ENCODE peak calls at places on chromosomes 5 and 9, in five cellular contexts. One of them, this sample, is unnamed.

GRCh38 chr9:84340535-84340934 is at the start of gene SLC28A3:
- DNase-seq in IMR-90: no peak
- DNase-seq in HCT116: no peak
- DNase-seq in WTC11: no peak
- DNase-seq in ovary: no peak
- DNase-seq in this sample: no peak

GRCh38 chr5:149017669-149018068 is 45.2 kb downstream of the SH3TC2 start:
- DNase-seq in IMR-90: no peak
- DNase-seq in HCT116: no peak
- DNase-seq in ovary: no peak
- DNase-seq in WTC11: no peak
- DNase-seq in this sample: no peak

GRCh38 chr5:158590936-158591863 is 508.5 kb downstream of the EBF1 start:
- DNase-seq in WTC11: peak
- DNase-seq in ovary: no peak
- DNase-seq in IMR-90: no peak
- DNase-seq in HCT116: no peak
- DNase-seq in this sample: peak

GRCh38 chr9:17484906-17485305 is 94.0 kb upstream of the SH3GL2 start:
- DNase-seq in HCT116: no peak
- DNase-seq in ovary: no peak
- DNase-seq in WTC11: no peak
- DNase-seq in IMR-90: peak
- DNase-seq in this sample: no peak

GRCh38 chr5:76216748-76217147 is 133.6 kb downstream of the SV2C start:
- DNase-seq in IMR-90: no peak
- DNase-seq in HCT116: no peak
- DNase-seq in ovary: no peak
- DNase-seq in WTC11: no peak
- DNase-seq in this sample: no peak

GRCh38 chr5:140381351-140381750 is 20.3 kb upstream of the ANKHD1 start:
- DNase-seq in ovary: no peak
- DNase-seq in IMR-90: no peak
- DNase-seq in HCT116: no peak
- DNase-seq in WTC11: no peak
- DNase-seq in this sample: no peak

GRCh38 chr5:118125687-118126086 is 862.7 kb downstream of the DTWD2 start:
- DNase-seq in ovary: no peak
- DNase-seq in HCT116: no peak
- DNase-seq in WTC11: no peak
- DNase-seq in IMR-90: no peak
- DNase-seq in this sample: no peak

GRCh38 chr5:139709587-139710369 is 61.6 kb downstream of the CXXC5 start:
- DNase-seq in HCT116: no peak
- DNase-seq in IMR-90: no peak
- DNase-seq in ovary: no peak
- DNase-seq in WTC11: peak
- DNase-seq in this sample: peak

GRCh38 chr5:1445313-1445894 is at the start of gene SLC6A3:
- DNase-seq in WTC11: peak
- DNase-seq in ovary: peak
- DNase-seq in HCT116: no peak
- DNase-seq in IMR-90: no peak
- DNase-seq in this sample: no peak

GRCh38 chr5:168085321-168086040 is 206.0 kb upstream of the WWC1 start:
- DNase-seq in WTC11: no peak
- DNase-seq in ovary: no peak
- DNase-seq in HCT116: no peak
- DNase-seq in IMR-90: no peak
- DNase-seq in this sample: no peak

GRCh38 chr5:139494832-139495231 is 12.3 kb upstream of the STING1 start:
- DNase-seq in ovary: no peak
- DNase-seq in IMR-90: peak
- DNase-seq in WTC11: no peak
- DNase-seq in HCT116: no peak
- DNase-seq in this sample: no peak

GRCh38 chr5:168328804-168329203 is 37.4 kb downstream of the WWC1 start:
- DNase-seq in IMR-90: peak
- DNase-seq in ovary: no peak
- DNase-seq in HCT116: no peak
- DNase-seq in WTC11: peak
- DNase-seq in this sample: peak

GRCh38 chr9:105679406-105680022 is 14.8 kb upstream of the TMEM38B start:
- DNase-seq in IMR-90: no peak
- DNase-seq in ovary: no peak
- DNase-seq in WTC11: no peak
- DNase-seq in HCT116: no peak
- DNase-seq in this sample: no peak